ENCODE peak calls at places on chromosomes 6 and 20, in six cellular contexts. J, F, A, W, M and Q are unnamed samples.

GRCh38 chr6:35016417-35017221 is 124.5 kb downstream of the TCP11 start:
- DNase-seq in W (no peak), M (peak), F (no peak), A (no peak), J (peak), Q (no peak)

GRCh38 chr6:57130784-57131183 is 40.8 kb downstream of the ZNF451 start:
- DNase-seq in W (no peak), A (no peak), F (no peak), J (no peak), M (no peak), Q (no peak)

GRCh38 chr6:73409395-73409794 is 14.8 kb downstream of the DDX43 start:
- DNase-seq in J (no peak), A (no peak), W (no peak), F (no peak), M (no peak), Q (no peak)

GRCh38 chr6:84762941-84763396 is 1.4 kb downstream of the TBX18 start:
- DNase-seq in M (peak), A (no peak), W (no peak), J (peak), F (peak), Q (no peak)

GRCh38 chr6:143514996-143515760 is 3.7 kb upstream of the FUCA2 start:
- DNase-seq in W (no peak), F (no peak), M (peak), A (no peak), J (no peak), Q (peak)

GRCh38 chr6:31128093-31128676 is 7.9 kb upstream of the CDSN start:
- DNase-seq in W (no peak), A (peak), F (peak), J (peak), M (peak), Q (peak)

GRCh38 chr20:17835941-17836861 is 132.4 kb downstream of the SNX5 start:
- DNase-seq in M (peak), J (no peak), A (peak), F (no peak), W (no peak), Q (peak)

GRCh38 chr6:8155259-8156012 is 53.1 kb upstream of the EEF1E1 start:
- DNase-seq in J (no peak), M (no peak), A (no peak), W (no peak), F (no peak), Q (no peak)

GRCh38 chr20:51930775-51931174 is 128.5 kb upstream of the SALL4 start:
- DNase-seq in W (peak), M (no peak), A (no peak), F (peak), J (no peak), Q (no peak)

GRCh38 chr6:453152-453551 is 61.6 kb downstream of the IRF4 start:
- DNase-seq in J (peak), A (no peak), M (peak), W (no peak), F (no peak), Q (no peak)

GRCh38 chr6:13250703-13251102 is 77.6 kb downstream of the TBC1D7 start:
- DNase-seq in W (no peak), J (no peak), F (no peak), M (no peak), A (no peak), Q (no peak)

GRCh38 chr6:82951389-82951788 is 114.3 kb downstream of the UBE3D start:
- DNase-seq in W (no peak), F (peak), M (no peak), J (no peak), A (no peak), Q (no peak)

GRCh38 chr20:56439784-56440291 is 27.8 kb downstream of the CASS4 start:
- DNase-seq in A (peak), J (no peak), M (no peak), W (no peak), F (no peak), Q (no peak)

GRCh38 chr6:52286798-52287432 is 2.4 kb upstream of the MCM3 start:
- DNase-seq in F (peak), A (peak), M (peak), W (peak), J (peak), Q (peak)

GRCh38 chr6:160919713-160920112 is 71.9 kb upstream of the MAP3K4 start:
- DNase-seq in M (no peak), J (no peak), A (no peak), W (no peak), F (peak), Q (no peak)

GRCh38 chr20:56924976-56925695 is 296.0 kb downstream of the TFAP2C start:
- DNase-seq in J (peak), A (peak), M (peak), W (no peak), F (no peak), Q (no peak)

GRCh38 chr6:38177885-38178583 is 358.5 kb downstream of the ZFAND3 start:
- DNase-seq in J (peak), M (peak), F (no peak), W (no peak), A (no peak), Q (peak)

GRCh38 chr20:2001119-2001518 is 7.3 kb upstream of the PDYN start:
- DNase-seq in A (no peak), J (no peak), M (no peak), W (no peak), F (no peak), Q (no peak)

GRCh38 chr20:37911262-37911661 is 8.3 kb downstream of the VSTM2L start:
- DNase-seq in A (no peak), F (no peak), W (no peak), M (no peak), J (no peak), Q (no peak)

GRCh38 chr6:144659202-144659731 is 374.1 kb downstream of the UTRN start:
- DNase-seq in F (no peak), A (peak), W (no peak), J (peak), M (peak), Q (no peak)

GRCh38 chr20:56979125-56979524 is 287.3 kb downstream of the BMP7 start:
- DNase-seq in F (no peak), W (no peak), M (no peak), J (no peak), A (no peak), Q (no peak)

GRCh38 chr20:16245879-16246278 is 327.4 kb downstream of the KIF16B start:
- DNase-seq in J (peak), W (no peak), A (no peak), F (no peak), M (no peak), Q (no peak)

GRCh38 chr6:10419749-10420545 is 5.1 kb upstream of the TFAP2A start:
- DNase-seq in M (no peak), J (no peak), F (peak), W (no peak), A (no peak), Q (no peak)

GRCh38 chr6:53735896-53736295 is 58.9 kb upstream of the LRRC1 start:
- DNase-seq in M (no peak), F (no peak), J (no peak), A (peak), W (no peak), Q (no peak)

GRCh38 chr6:37126961-37127360 is 43.0 kb upstream of the PIM1 start:
- DNase-seq in J (no peak), A (no peak), W (no peak), M (no peak), F (no peak), Q (no peak)

GRCh38 chr20:37920270-37920669 is 17.3 kb downstream of the VSTM2L start:
- DNase-seq in J (no peak), F (no peak), W (no peak), M (no peak), A (no peak), Q (no peak)

GRCh38 chr6:158630944-158631616 is 13.5 kb downstream of the DYNLT1 start:
- DNase-seq in F (no peak), A (peak), W (no peak), J (peak), M (peak), Q (peak)

GRCh38 chr20:33062750-33063149 is 9.0 kb downstream of the BPIFB3 start:
- DNase-seq in F (no peak), J (no peak), A (no peak), W (no peak), M (no peak), Q (no peak)

GRCh38 chr6:26223213-26223612 is 136.0 kb downstream of the HFE start:
- DNase-seq in F (no peak), W (no peak), A (no peak), J (no peak), M (no peak), Q (no peak)

GRCh38 chr6:26218824-26219223 is 131.6 kb downstream of the HFE start:
- DNase-seq in M (no peak), F (no peak), A (no peak), J (peak), W (no peak), Q (no peak)

GRCh38 chr6:26221186-26221585 is 134.0 kb downstream of the HFE start:
- DNase-seq in M (no peak), W (no peak), F (no peak), J (no peak), A (no peak), Q (no peak)

GRCh38 chr6:26222587-26222986 is 135.4 kb downstream of the HFE start:
- DNase-seq in F (no peak), A (no peak), W (no peak), J (peak), M (no peak), Q (no peak)

GRCh38 chr6:26220353-26220970 is 133.2 kb downstream of the HFE start:
- DNase-seq in J (peak), M (no peak), A (no peak), F (no peak), W (no peak), Q (no peak)
- H3K27ac ChIP-seq in J (peak), M (no peak), A (no peak), F (no peak), W (peak), Q (no peak)

DNA sequence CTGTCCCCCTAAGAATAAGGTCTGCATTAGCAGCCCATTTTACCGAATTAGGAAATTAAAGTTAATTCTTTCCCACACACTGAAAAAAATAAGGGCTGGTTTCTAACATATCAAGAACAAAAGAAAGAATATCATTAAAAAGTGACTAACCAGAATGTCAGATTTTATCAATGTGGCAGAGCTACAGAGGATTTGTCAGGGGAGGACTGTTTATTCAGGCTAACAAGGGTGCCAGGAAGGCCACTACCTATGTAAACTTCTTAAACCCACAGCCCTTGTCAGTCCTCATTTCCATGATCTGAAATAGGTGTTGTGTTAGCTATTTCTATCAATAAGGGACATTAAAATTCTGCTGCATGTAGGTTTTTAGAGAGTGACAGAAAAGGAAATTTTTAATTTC is 76.4 kb downstream of the BACH2 start:
- DNase-seq in W (no peak), F (no peak), M (no peak), J (no peak), A (no peak), Q (no peak)
- H3K27ac ChIP-seq in W (no peak), F (no peak), M (no peak), J (no peak), A (peak), Q (no peak)

DNA sequence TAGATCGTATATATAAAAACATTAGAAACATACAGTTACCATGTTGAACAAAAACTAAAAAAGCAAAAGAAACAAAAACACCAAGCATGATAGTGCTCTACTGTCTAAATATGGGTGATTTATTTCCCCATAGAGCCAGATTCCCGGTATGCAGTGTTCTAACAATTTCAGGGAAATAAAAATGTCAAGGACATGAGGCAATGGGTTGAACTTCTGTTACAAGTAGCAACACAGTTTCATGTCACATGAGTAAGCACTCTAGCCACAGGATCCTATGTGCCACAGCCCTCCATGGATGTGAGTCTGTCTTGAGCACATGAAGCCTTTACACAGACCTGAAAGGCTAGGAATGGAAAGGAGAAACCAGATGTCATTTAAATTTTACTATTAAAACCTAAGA is 96.0 kb downstream of the MAP3K5 start:
- DNase-seq in M (peak), A (no peak), J (no peak), F (no peak), W (no peak), Q (no peak)
- H3K27ac ChIP-seq in M (peak), A (no peak), J (no peak), F (no peak), W (no peak), Q (peak)

GRCh38 chr6:63565058-63565726 is 7.1 kb upstream of the LOC128125822 start:
- DNase-seq in J (no peak), F (peak), M (no peak), W (no peak), A (peak), Q (no peak)

GRCh38 chr6:63558270-63558669 is 14.0 kb upstream of the LOC128125822 start:
- DNase-seq in M (no peak), A (no peak), J (no peak), W (no peak), F (no peak), Q (no peak)

GRCh38 chr6:63556369-63556768 is 15.9 kb upstream of the LOC128125822 start:
- DNase-seq in J (no peak), M (no peak), A (no peak), W (no peak), F (no peak), Q (no peak)

GRCh38 chr6:63565727-63566625 is 6.3 kb upstream of the LOC128125822 start:
- DNase-seq in J (no peak), M (no peak), F (no peak), W (no peak), A (no peak), Q (no peak)

DNA sequence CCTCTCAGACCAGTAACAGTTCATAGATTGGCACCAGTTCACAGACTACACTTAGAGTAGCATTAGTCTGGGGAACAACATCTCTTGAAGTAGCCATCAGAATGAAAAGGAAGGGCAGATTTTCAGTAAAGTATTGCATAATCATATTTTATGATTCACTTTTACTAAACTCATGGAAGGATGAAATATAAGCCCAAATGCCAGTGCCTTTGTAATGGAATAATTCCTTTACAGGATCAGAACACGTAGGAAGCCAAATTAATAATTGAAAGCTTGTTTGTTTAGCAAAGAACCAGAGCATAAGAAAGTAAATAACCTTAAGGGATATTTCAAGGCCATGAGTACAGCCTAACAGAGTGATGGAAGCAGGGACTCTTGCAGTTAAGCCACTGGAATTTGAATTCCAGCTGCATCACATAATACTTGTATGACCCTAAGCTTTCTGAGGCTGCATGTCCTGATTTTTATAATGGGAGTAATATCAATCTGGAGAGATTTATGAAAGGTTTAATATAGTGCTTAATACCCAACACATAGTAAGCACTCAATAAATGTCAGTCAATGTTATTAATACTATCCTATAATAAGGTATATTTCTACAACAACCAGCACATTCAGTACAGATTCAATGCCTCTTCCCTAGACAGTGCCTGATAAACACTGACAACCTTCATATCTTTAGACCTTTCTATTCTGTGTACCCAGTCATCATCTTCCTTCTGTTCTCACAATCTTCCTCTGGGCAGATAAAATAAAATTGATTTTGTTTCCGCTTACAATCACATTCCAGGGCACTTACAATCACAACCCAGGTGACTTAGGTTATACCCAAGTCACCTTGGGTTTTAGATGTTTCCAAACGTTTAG is 11.2 kb upstream of the LOC128125822 start:
- DNase-seq in A (no peak), M (no peak), W (no peak), J (no peak), F (no peak), Q (no peak)
- H3K27ac ChIP-seq in A (no peak), M (no peak), W (no peak), J (no peak), F (peak), Q (no peak)

GRCh38 chr6:110650755-110651154 is 164.5 kb downstream of the CDK19 start:
- DNase-seq in F (no peak), J (no peak), M (no peak), W (no peak), A (no peak), Q (no peak)

GRCh38 chr6:110646419-110646698 is 168.9 kb downstream of the CDK19 start:
- DNase-seq in J (peak), W (no peak), A (no peak), F (no peak), M (no peak), Q (no peak)

GRCh38 chr6:110645685-110646418 is 169.4 kb downstream of the CDK19 start:
- DNase-seq in W (no peak), A (no peak), M (no peak), J (no peak), F (no peak), Q (no peak)

GRCh38 chr6:110649704-110650103 is 165.6 kb downstream of the CDK19 start:
- DNase-seq in J (no peak), M (no peak), F (no peak), A (no peak), W (no peak), Q (no peak)

DNA sequence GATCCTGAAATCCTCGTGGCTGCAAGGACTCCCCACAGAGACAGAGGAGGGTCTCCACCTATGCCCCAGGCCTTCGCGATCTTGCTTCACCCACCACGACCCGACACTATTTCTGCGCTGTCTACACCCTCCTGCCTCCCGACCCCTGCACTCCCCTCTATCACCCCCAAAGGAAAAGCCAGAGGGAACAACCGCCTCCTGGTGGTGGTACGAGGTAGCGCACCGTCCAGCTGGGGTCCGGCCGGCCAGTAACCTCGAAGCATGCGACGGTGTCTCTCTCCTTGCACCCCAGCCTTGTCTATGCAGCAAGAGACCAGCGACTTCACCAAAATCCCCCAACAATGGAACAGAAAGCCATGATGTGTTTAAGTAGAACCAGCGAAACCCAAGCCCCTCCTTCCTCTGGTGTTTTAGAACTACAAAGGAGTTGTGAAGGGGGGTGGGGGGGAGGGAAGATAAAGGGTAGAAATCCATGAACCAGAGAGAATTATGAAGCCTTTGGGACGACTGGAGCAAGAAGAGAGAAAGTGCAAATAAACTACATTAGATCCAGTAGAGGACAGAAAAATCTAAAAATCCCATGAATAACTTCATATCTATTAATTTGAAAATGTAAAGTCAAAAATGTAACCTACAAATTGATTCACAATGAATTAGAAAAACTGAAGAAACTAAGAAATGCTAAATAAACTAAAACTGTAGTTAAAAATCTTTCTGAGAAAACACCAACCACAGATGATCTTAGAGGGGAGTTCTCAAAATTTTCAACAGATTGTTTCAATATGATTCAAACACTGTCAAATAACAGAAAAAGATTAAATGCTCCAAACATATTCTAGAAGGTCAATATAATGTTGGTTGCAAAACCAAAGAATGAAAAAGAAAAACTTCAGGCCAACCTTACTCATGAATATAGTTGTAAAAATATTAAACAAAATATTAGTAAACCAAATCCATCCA is 168.0 kb downstream of the CDK19 start:
- DNase-seq in W (no peak), A (no peak), F (no peak), M (no peak), J (peak), Q (no peak)
- H3K27ac ChIP-seq in W (no peak), A (no peak), F (no peak), M (no peak), J (no peak), Q (no peak)

GRCh38 chr6:3372184-3372846 is 84.5 kb downstream of the SLC22A23 start:
- DNase-seq in F (no peak), M (no peak), W (no peak), J (peak), A (no peak), Q (no peak)

GRCh38 chr6:3370361-3371221 is 86.3 kb downstream of the SLC22A23 start:
- DNase-seq in A (no peak), J (peak), M (no peak), W (no peak), F (no peak), Q (no peak)

GRCh38 chr6:3368701-3369100 is 88.1 kb downstream of the SLC22A23 start:
- DNase-seq in A (no peak), W (no peak), F (no peak), J (no peak), M (no peak), Q (no peak)

GRCh38 chr6:3371222-3371949 is 85.5 kb downstream of the SLC22A23 start:
- DNase-seq in W (no peak), J (no peak), F (no peak), M (no peak), A (no peak), Q (no peak)

GRCh38 chr6:3369985-3370360 is 86.9 kb downstream of the SLC22A23 start:
- DNase-seq in J (no peak), M (no peak), W (no peak), A (no peak), F (no peak), Q (no peak)
- H3K27ac ChIP-seq in J (no peak), M (no peak), W (no peak), A (no peak), F (no peak), Q (peak)

GRCh38 chr20:35929301-35929700 is 25.0 kb downstream of the SCAND1 start:
- DNase-seq in W (no peak), J (no peak), M (no peak), A (no peak), F (no peak), Q (no peak)
- H3K27ac ChIP-seq in W (no peak), J (no peak), M (no peak), A (no peak), F (no peak), Q (no peak)